ENCODE peak calls at places on chromosomes 4 and X, in four cellular contexts. F, Q, B and E are unnamed samples.

GRCh38 chr4:108717386-108717785 is 45.5 kb downstream of the ETNPPL start:
- DNase-seq in Q (no peak), B (no peak), F (no peak), E (no peak)

GRCh38 chr4:74364649-74365491 is at the start of gene EREG:
- DNase-seq in Q (peak; percentile 65), F (no peak), B (peak; percentile 62), E (peak; percentile 3)

GRCh38 chrX:119618439-119618838 is 12.2 kb upstream of the NKRF start:
- DNase-seq in Q (peak; percentile 79), F (no peak), B (no peak), E (no peak)

GRCh38 chrX:70044541-70045245 is 5.0 kb downstream of the AWAT2 start:
- DNase-seq in F (no peak), Q (peak; percentile 15), B (peak; percentile 43), E (no peak)

GRCh38 chr4:75673959-75674328 is 733 bp upstream of the G3BP2 start:
- DNase-seq in F (no peak), B (no peak), Q (no peak), E (no peak)

GRCh38 chr4:187618701-187619278 is 376.8 kb upstream of the ZFP42 start:
- DNase-seq in F (no peak), Q (no peak), B (peak; percentile 86), E (no peak)

GRCh38 chr4:105634402-105634801 is 74.1 kb downstream of the INTS12 start:
- DNase-seq in F (no peak), Q (no peak), B (no peak), E (no peak)

GRCh38 chr4:76704133-76704881 is 193.6 kb downstream of the SOWAHB start:
- DNase-seq in F (no peak), Q (peak; percentile 82), B (peak; percentile 81), E (no peak)

GRCh38 chr4:30717208-30718020 is 2.8 kb upstream of the PCDH7 start:
- DNase-seq in F (no peak), B (peak; percentile 70), Q (peak; percentile 47), E (no peak)

GRCh38 chrX:110407910-110408545 is 49.4 kb downstream of the RTL9 start:
- DNase-seq in B (peak; percentile 71), F (peak; percentile 86), Q (peak; percentile 70), E (no peak)

GRCh38 chrX:1466971-1467561 is 14.4 kb upstream of the ASMTL start:
- DNase-seq in B (no peak), Q (peak; percentile 81), F (no peak), E (no peak)

GRCh38 chr4:24477919-24478318 is 106.4 kb downstream of the DHX15 start:
- DNase-seq in F (no peak), Q (no peak), B (peak; percentile 89), E (no peak)

GRCh38 chr4:41757521-41758156 is 9.1 kb upstream of the PHOX2B start:
- DNase-seq in Q (no peak), F (no peak), B (no peak), E (peak; percentile 26)

GRCh38 chr4:140260227-140260626 is 106.2 kb upstream of the MAML3 start:
- DNase-seq in Q (no peak), B (peak; percentile 94), F (no peak), E (peak; percentile 40)

GRCh38 chr4:110211007-110211769 is 12.8 kb upstream of the ELOVL6 start:
- DNase-seq in F (peak; percentile 41), B (peak; percentile 63), Q (peak; percentile 72), E (no peak)

GRCh38 chr4:71300362-71300761 is 38.5 kb upstream of the SLC4A4 start:
- DNase-seq in Q (no peak), B (no peak), F (no peak), E (no peak)

GRCh38 chr4:146134761-146135160 is 40.8 kb upstream of the LSM6 start:
- DNase-seq in F (peak; percentile 9), Q (peak; percentile 55), B (no peak), E (no peak)

GRCh38 chr4:47167391-47167790 is 136.0 kb downstream of the GABRB1 start:
- DNase-seq in F (no peak), B (no peak), Q (no peak), E (no peak)

GRCh38 chrX:131795442-131796229 is 227.5 kb upstream of the STK26 start:
- DNase-seq in Q (no peak), B (no peak), F (no peak), E (no peak)

GRCh38 chr4:121113680-121114079 is 41.3 kb upstream of the NDNF start:
- DNase-seq in F (no peak), Q (no peak), B (no peak), E (no peak)

GRCh38 chr4:121392426-121393086 is 11.7 kb upstream of the QRFPR start:
- DNase-seq in B (no peak), F (no peak), Q (no peak), E (no peak)

GRCh38 chrX:123830309-123830708 is 29.5 kb upstream of the XIAP start:
- DNase-seq in Q (peak; percentile 80), F (no peak), B (no peak), E (no peak)

GRCh38 chrX:21373637-21374162 is 518 bp upstream of the CNKSR2 start:
- DNase-seq in Q (peak; percentile 48), F (no peak), B (no peak), E (no peak)

GRCh38 chr4:55215087-55215486 is 89.7 kb upstream of the KDR start:
- DNase-seq in F (no peak), Q (no peak), B (no peak), E (no peak)

GRCh38 chrX:136711147-136711546 is 63.2 kb downstream of the CD40LG start:
- DNase-seq in Q (peak; percentile 63), F (peak; percentile 35), B (peak; percentile 36), E (no peak)

GRCh38 chr4:140851032-140851636 is 94.9 kb upstream of the TBC1D9 start:
- DNase-seq in Q (peak; percentile 74), B (peak; percentile 65), F (peak; percentile 84), E (no peak)

GRCh38 chr4:112704991-112705845 is 68.3 kb downstream of the LARP7 start:
- DNase-seq in Q (no peak), F (peak; percentile 19), B (peak; percentile 58), E (peak; percentile 45)

GRCh38 chrX:120769576-120770341 is 105.9 kb downstream of the CT47B1 start:
- DNase-seq in B (peak; percentile 19), F (no peak), Q (no peak), E (no peak)

GRCh38 chr4:138910914-138911336 is 104.7 kb upstream of the NOCT start:
- DNase-seq in B (peak; percentile 86), Q (peak; percentile 77), F (peak; percentile 55), E (peak; percentile 36)

GRCh38 chrX:120697053-120697452 is 67.2 kb upstream of the C1GALT1C1 start:
- DNase-seq in Q (no peak), F (no peak), B (no peak), E (no peak)

GRCh38 chr4:37455301-37456062 is 210.9 kb downstream of the NWD2 start:
- DNase-seq in Q (peak; percentile 49), B (no peak), F (no peak), E (no peak)

GRCh38 chrX:154051210-154051810 is 31.6 kb upstream of the IRAK1 start:
- DNase-seq in Q (peak; percentile 91), B (peak; percentile 59), F (peak; percentile 93), E (no peak)

GRCh38 chr4:43048570-43048969 is 156.1 kb downstream of the GRXCR1 start:
- DNase-seq in B (no peak), F (no peak), Q (no peak), E (no peak)

GRCh38 chrX:135086197-135086854 is 34.0 kb downstream of the ETDB start:
- DNase-seq in F (peak; percentile 38), B (peak; percentile 61), Q (peak; percentile 63), E (peak; percentile 49)

DNA sequence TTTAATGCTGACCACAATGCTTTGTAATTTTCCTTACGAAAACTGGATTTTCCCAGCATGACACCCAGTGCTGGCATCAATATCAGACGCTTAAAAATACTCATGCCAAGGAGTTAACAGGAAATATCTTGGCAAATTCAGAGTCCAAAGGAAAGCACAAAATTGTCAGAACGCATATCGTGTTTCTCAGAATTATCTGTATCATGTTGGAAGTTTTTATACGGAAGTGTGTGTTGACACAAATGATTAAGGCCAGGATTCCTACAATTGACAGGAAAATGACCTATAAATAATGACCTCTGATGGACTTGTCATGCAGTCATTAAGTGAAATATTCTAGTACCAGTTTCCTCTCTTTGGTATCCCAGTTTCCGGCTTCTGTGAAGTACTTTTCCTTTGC is 132.1 kb upstream of the TLL1 start:
- DNase-seq in B (no peak), Q (no peak), F (no peak), E (no peak)
- TF ChIP-seq POLR2A in B (no peak), Q (no peak), F (no peak), E (no peak)

GRCh38 chr4:36244257-36245084 is at the start of gene ARAP2:
- DNase-seq in B (peak; percentile 4), F (peak; percentile 37), Q (peak; percentile 88), E (peak; percentile 48)
- TF ChIP-seq POLR2A in B (no peak), F (no peak), Q (no peak), E (no peak)

DNA sequence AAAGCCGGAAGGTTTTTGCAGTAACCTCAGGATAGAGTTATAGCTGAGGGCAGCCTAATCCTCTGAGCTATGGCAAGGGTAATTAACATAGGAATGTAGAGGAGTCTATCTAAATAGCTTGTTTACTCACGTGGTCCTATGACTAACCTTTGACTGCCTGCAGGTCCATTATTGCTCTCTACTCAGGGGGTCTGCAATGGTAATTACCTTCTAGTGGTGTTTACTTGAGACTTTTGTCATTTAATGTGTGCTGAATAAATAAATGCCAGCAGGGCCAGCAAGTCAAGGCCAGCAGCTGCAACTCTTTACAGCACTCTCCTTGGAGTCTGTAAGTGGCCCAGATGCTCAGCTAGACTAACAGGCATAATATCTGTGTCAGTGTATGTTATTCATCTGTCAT is 212.7 kb upstream of the FMR1 start:
- DNase-seq in B (no peak), F (no peak), Q (no peak), E (no peak)
- TF ChIP-seq POLR2A in B (no peak), F (no peak), Q (no peak), E (no peak)

GRCh38 chr4:126541820-126542219 is 1090.9 kb upstream of the INTU start:
- DNase-seq in B (no peak), F (no peak), Q (no peak), E (no peak)

GRCh38 chr4:126539771-126540170 is 1093.0 kb upstream of the INTU start:
- DNase-seq in Q (no peak), F (no peak), B (no peak), E (no peak)

GRCh38 chr4:126548890-126549289 is 1083.9 kb upstream of the INTU start:
- DNase-seq in B (no peak), Q (no peak), F (no peak), E (no peak)

GRCh38 chr4:126547352-126547751 is 1085.4 kb upstream of the INTU start:
- DNase-seq in Q (no peak), F (no peak), B (no peak), E (no peak)

GRCh38 chr4:126544276-126544675 is 1088.5 kb upstream of the INTU start:
- DNase-seq in Q (no peak), B (no peak), F (no peak), E (no peak)
- TF ChIP-seq POLR2A in Q (no peak), B (no peak), F (no peak), E (no peak)